ENCODE peak calls at places on chromosomes 2 and 18, in four cellular contexts. One of them, this sample, is unnamed.

GRCh38 chr18:69999671-70000070 is 52.0 kb upstream of the CD226 start:
- DNase-seq in M059J: no peak
- DNase-seq in stimulated activated naive B cell treated with anti-CD40 and anti-IgM and Interleukin-4, amounts not matched to agents 10 μg/mL and 1 μg/mL and 100 μg/mL, for 72 hours: no peak
- DNase-seq in astrocyte of the spinal cord: peak
- DNase-seq in this sample: no peak

GRCh38 chr2:171529914-171530313 is 7.6 kb downstream of the CYBRD1 start:
- DNase-seq in stimulated activated naive B cell treated with anti-CD40 and anti-IgM and Interleukin-4, amounts not matched to agents 10 μg/mL and 1 μg/mL and 100 μg/mL, for 72 hours: no peak
- DNase-seq in M059J: peak
- DNase-seq in astrocyte of the spinal cord: no peak
- DNase-seq in this sample: no peak

GRCh38 chr18:23631746-23632145 is 31.0 kb downstream of the ANKRD29 start:
- DNase-seq in stimulated activated naive B cell treated with anti-CD40 and anti-IgM and Interleukin-4, amounts not matched to agents 10 μg/mL and 1 μg/mL and 100 μg/mL, for 72 hours: no peak
- DNase-seq in M059J: no peak
- DNase-seq in astrocyte of the spinal cord: no peak
- DNase-seq in this sample: peak

GRCh38 chr2:235047171-235048160 is 95.6 kb downstream of the SH3BP4 start:
- DNase-seq in astrocyte of the spinal cord: no peak
- DNase-seq in stimulated activated naive B cell treated with anti-CD40 and anti-IgM and Interleukin-4, amounts not matched to agents 10 μg/mL and 1 μg/mL and 100 μg/mL, for 72 hours: no peak
- DNase-seq in M059J: no peak
- DNase-seq in this sample: no peak

GRCh38 chr2:151338115-151338514 is 19.3 kb upstream of the TNFAIP6 start:
- DNase-seq in M059J: no peak
- DNase-seq in stimulated activated naive B cell treated with anti-CD40 and anti-IgM and Interleukin-4, amounts not matched to agents 10 μg/mL and 1 μg/mL and 100 μg/mL, for 72 hours: no peak
- DNase-seq in astrocyte of the spinal cord: peak
- DNase-seq in this sample: no peak

GRCh38 chr2:135142323-135142722 is 90.2 kb downstream of the RAB3GAP1 start:
- DNase-seq in M059J: no peak
- DNase-seq in stimulated activated naive B cell treated with anti-CD40 and anti-IgM and Interleukin-4, amounts not matched to agents 10 μg/mL and 1 μg/mL and 100 μg/mL, for 72 hours: no peak
- DNase-seq in astrocyte of the spinal cord: no peak
- DNase-seq in this sample: no peak

GRCh38 chr2:28377201-28377816 is 15.3 kb upstream of the FOSL2 start:
- DNase-seq in astrocyte of the spinal cord: no peak
- DNase-seq in stimulated activated naive B cell treated with anti-CD40 and anti-IgM and Interleukin-4, amounts not matched to agents 10 μg/mL and 1 μg/mL and 100 μg/mL, for 72 hours: no peak
- DNase-seq in M059J: no peak
- DNase-seq in this sample: no peak

GRCh38 chr2:11213090-11213638 is 57.9 kb downstream of the SLC66A3 start:
- DNase-seq in M059J: peak
- DNase-seq in stimulated activated naive B cell treated with anti-CD40 and anti-IgM and Interleukin-4, amounts not matched to agents 10 μg/mL and 1 μg/mL and 100 μg/mL, for 72 hours: no peak
- DNase-seq in astrocyte of the spinal cord: peak
- DNase-seq in this sample: no peak

GRCh38 chr2:29920631-29921559 is 491 bp downstream of the ALK start:
- DNase-seq in stimulated activated naive B cell treated with anti-CD40 and anti-IgM and Interleukin-4, amounts not matched to agents 10 μg/mL and 1 μg/mL and 100 μg/mL, for 72 hours: no peak
- DNase-seq in M059J: peak
- DNase-seq in astrocyte of the spinal cord: peak
- DNase-seq in this sample: peak